ENCODE peak calls at places on chromosomes 6 and 20, in ten cellular contexts. One of them, this sample, is unnamed.

GRCh38 chr6:155107432-155108069 is 112.4 kb downstream of the TIAM2 start:
- DNase-seq in cardiac fibroblast: no peak
- DNase-seq in hepatocyte: no peak
- DNase-seq in lung: no peak
- DNase-seq in GM23338: no peak
- DNase-seq in AG04449: no peak
- DNase-seq in fibroblast of lung: no peak
- DNase-seq in choroid plexus epithelial cell: no peak
- DNase-seq in fibroblast of pulmonary artery: no peak
- DNase-seq in astrocyte of the spinal cord: no peak
- DNase-seq in this sample: no peak

GRCh38 chr6:105374010-105374420 is 28.9 kb downstream of the PREP start:
- DNase-seq in AG04449: peak; percentile 62
- DNase-seq in cardiac fibroblast: peak; percentile 77
- DNase-seq in fibroblast of lung: no peak
- DNase-seq in choroid plexus epithelial cell: peak; percentile 78
- DNase-seq in hepatocyte: peak; percentile 73
- DNase-seq in astrocyte of the spinal cord: peak; percentile 23
- DNase-seq in lung: peak; percentile 67
- DNase-seq in GM23338: no peak
- DNase-seq in fibroblast of pulmonary artery: peak; percentile 60
- DNase-seq in this sample: peak; percentile 70

GRCh38 chr20:49444553-49444990 is 37.9 kb downstream of the KCNB1 start:
- DNase-seq in lung: no peak
- DNase-seq in hepatocyte: no peak
- DNase-seq in GM23338: no peak
- DNase-seq in astrocyte of the spinal cord: no peak
- DNase-seq in fibroblast of lung: no peak
- DNase-seq in cardiac fibroblast: no peak
- DNase-seq in choroid plexus epithelial cell: no peak
- DNase-seq in AG04449: no peak
- DNase-seq in fibroblast of pulmonary artery: no peak
- DNase-seq in this sample: no peak

GRCh38 chr20:11072982-11073381 is 399.2 kb upstream of the JAG1 start:
- DNase-seq in fibroblast of lung: no peak
- DNase-seq in hepatocyte: no peak
- DNase-seq in AG04449: no peak
- DNase-seq in fibroblast of pulmonary artery: no peak
- DNase-seq in choroid plexus epithelial cell: no peak
- DNase-seq in astrocyte of the spinal cord: no peak
- DNase-seq in cardiac fibroblast: no peak
- DNase-seq in lung: no peak
- DNase-seq in GM23338: no peak
- DNase-seq in this sample: no peak

GRCh38 chr6:44446626-44447297 is 59.3 kb downstream of the CDC5L start:
- DNase-seq in cardiac fibroblast: peak; percentile 87
- DNase-seq in choroid plexus epithelial cell: peak; percentile 85
- DNase-seq in hepatocyte: no peak
- DNase-seq in GM23338: no peak
- DNase-seq in AG04449: peak; percentile 69
- DNase-seq in astrocyte of the spinal cord: peak; percentile 80
- DNase-seq in fibroblast of lung: peak; percentile 90
- DNase-seq in lung: no peak
- DNase-seq in fibroblast of pulmonary artery: peak; percentile 56
- DNase-seq in this sample: peak; percentile 87

GRCh38 chr6:132669690-132670291 is 10.8 kb upstream of the TAAR1 start:
- DNase-seq in astrocyte of the spinal cord: peak; percentile 54
- DNase-seq in hepatocyte: peak; percentile 72
- DNase-seq in AG04449: no peak
- DNase-seq in choroid plexus epithelial cell: peak; percentile 72
- DNase-seq in GM23338: peak; percentile 66
- DNase-seq in cardiac fibroblast: peak; percentile 67
- DNase-seq in fibroblast of lung: peak; percentile 76
- DNase-seq in fibroblast of pulmonary artery: peak; percentile 75
- DNase-seq in lung: no peak
- DNase-seq in this sample: peak; percentile 43

GRCh38 chr6:159959976-159960384 is 8.9 kb upstream of the IGF2R start:
- DNase-seq in choroid plexus epithelial cell: peak; percentile 53
- DNase-seq in hepatocyte: no peak
- DNase-seq in GM23338: no peak
- DNase-seq in AG04449: no peak
- DNase-seq in fibroblast of pulmonary artery: peak; percentile 41
- DNase-seq in lung: no peak
- DNase-seq in astrocyte of the spinal cord: no peak
- DNase-seq in fibroblast of lung: peak; percentile 65
- DNase-seq in cardiac fibroblast: no peak
- DNase-seq in this sample: peak; percentile 39

GRCh38 chr6:3946779-3947178 is 97.6 kb downstream of the FAM50B start:
- DNase-seq in cardiac fibroblast: peak; percentile 27
- DNase-seq in fibroblast of pulmonary artery: no peak
- DNase-seq in AG04449: no peak
- DNase-seq in GM23338: peak; percentile 44
- DNase-seq in choroid plexus epithelial cell: no peak
- DNase-seq in hepatocyte: no peak
- DNase-seq in fibroblast of lung: no peak
- DNase-seq in astrocyte of the spinal cord: no peak
- DNase-seq in lung: no peak
- DNase-seq in this sample: no peak

GRCh38 chr6:52543729-52544324 is 33.0 kb downstream of the TRAM2 start:
- DNase-seq in cardiac fibroblast: peak; percentile 70
- DNase-seq in fibroblast of lung: no peak
- DNase-seq in lung: no peak
- DNase-seq in choroid plexus epithelial cell: peak; percentile 73
- DNase-seq in fibroblast of pulmonary artery: peak; percentile 64
- DNase-seq in GM23338: peak; percentile 32
- DNase-seq in astrocyte of the spinal cord: no peak
- DNase-seq in hepatocyte: no peak
- DNase-seq in AG04449: no peak
- DNase-seq in this sample: peak; percentile 71

GRCh38 chr6:15810618-15811017 is 147.8 kb upstream of the DTNBP1 start:
- DNase-seq in GM23338: no peak
- DNase-seq in astrocyte of the spinal cord: no peak
- DNase-seq in fibroblast of pulmonary artery: no peak
- DNase-seq in choroid plexus epithelial cell: no peak
- DNase-seq in cardiac fibroblast: no peak
- DNase-seq in AG04449: no peak
- DNase-seq in hepatocyte: no peak
- DNase-seq in fibroblast of lung: no peak
- DNase-seq in lung: no peak
- DNase-seq in this sample: no peak

GRCh38 chr6:15816661-15817060 is 153.8 kb upstream of the DTNBP1 start:
- DNase-seq in GM23338: no peak
- DNase-seq in AG04449: no peak
- DNase-seq in cardiac fibroblast: no peak
- DNase-seq in fibroblast of lung: no peak
- DNase-seq in choroid plexus epithelial cell: no peak
- DNase-seq in fibroblast of pulmonary artery: no peak
- DNase-seq in hepatocyte: no peak
- DNase-seq in astrocyte of the spinal cord: no peak
- DNase-seq in lung: no peak
- DNase-seq in this sample: no peak

GRCh38 chr6:15817100-15817499 is 154.3 kb upstream of the DTNBP1 start:
- DNase-seq in astrocyte of the spinal cord: no peak
- DNase-seq in GM23338: no peak
- DNase-seq in fibroblast of pulmonary artery: no peak
- DNase-seq in hepatocyte: no peak
- DNase-seq in choroid plexus epithelial cell: no peak
- DNase-seq in cardiac fibroblast: no peak
- DNase-seq in fibroblast of lung: no peak
- DNase-seq in AG04449: no peak
- DNase-seq in lung: no peak
- DNase-seq in this sample: no peak

DNA sequence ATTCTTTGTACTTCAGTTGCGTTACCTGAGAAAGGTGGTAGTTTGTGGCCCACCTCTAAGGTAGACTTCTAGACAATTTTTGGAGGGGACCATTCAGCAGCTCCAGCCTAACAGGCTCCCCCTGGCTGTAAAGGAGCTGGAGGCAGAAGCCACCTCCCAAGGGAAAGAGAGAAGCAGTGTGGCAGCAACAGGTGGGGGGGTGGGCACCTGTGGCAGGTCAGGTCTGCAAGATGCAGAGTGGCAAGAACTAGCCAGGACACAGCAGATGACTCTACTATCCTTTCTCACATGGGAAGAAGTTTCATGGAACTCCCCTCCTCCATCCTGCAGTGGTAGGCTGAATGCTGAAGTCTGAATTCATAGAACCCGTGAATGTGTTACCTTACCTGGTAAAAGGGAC is 148.3 kb upstream of the DTNBP1 start:
- DNase-seq in GM23338: no peak
- DNase-seq in choroid plexus epithelial cell: no peak
- DNase-seq in fibroblast of lung: no peak
- DNase-seq in cardiac fibroblast: no peak
- DNase-seq in astrocyte of the spinal cord: no peak
- DNase-seq in AG04449: no peak
- DNase-seq in fibroblast of pulmonary artery: no peak
- DNase-seq in lung: no peak
- DNase-seq in hepatocyte: no peak
- DNase-seq in this sample: no peak
- TF ChIP-seq CTCF in GM23338: peak; percentile 23
- TF ChIP-seq CTCF in choroid plexus epithelial cell: no peak
- TF ChIP-seq CTCF in fibroblast of lung: no peak
- TF ChIP-seq CTCF in cardiac fibroblast: no peak
- TF ChIP-seq CTCF in astrocyte of the spinal cord: peak; percentile 5
- TF ChIP-seq CTCF in AG04449: no peak
- TF ChIP-seq CTCF in fibroblast of pulmonary artery: no peak
- TF ChIP-seq CTCF in lung: no peak
- TF ChIP-seq CTCF in hepatocyte: no peak
- TF ChIP-seq CTCF in this sample: no peak

DNA sequence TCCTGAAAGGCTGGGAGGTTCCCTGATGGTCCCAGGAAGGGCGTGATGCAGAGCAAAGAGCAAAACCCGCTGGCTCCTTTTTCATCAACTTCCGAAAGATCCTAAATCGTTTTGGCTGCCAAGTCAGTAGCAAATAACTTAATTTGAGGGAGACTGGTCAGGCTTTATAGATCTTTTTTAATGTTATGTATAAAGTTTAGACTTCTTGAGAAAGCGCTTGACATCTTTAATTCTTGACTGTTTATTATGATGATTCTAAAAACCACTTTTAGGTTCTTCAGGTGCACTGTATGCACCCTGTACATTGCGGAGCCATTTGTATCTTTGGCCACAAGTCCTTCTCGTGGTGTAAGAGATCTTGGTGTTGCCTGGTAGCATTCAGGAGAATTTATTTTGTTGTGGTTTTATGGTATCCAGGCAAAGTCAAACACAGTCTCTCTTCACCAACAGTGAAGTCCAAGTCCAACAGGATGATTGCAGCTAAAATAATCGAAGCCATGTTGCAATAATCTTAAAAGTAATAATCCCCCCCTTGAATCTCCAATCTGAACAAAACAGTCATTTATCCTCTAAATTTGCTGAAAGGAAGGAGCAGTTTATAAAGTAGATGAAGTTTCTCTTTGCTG is 373 bp upstream of the SYNE1 start:
- DNase-seq in astrocyte of the spinal cord: peak; percentile 13
- DNase-seq in AG04449: no peak
- DNase-seq in hepatocyte: no peak
- DNase-seq in fibroblast of lung: peak; percentile 25
- DNase-seq in lung: no peak
- DNase-seq in cardiac fibroblast: no peak
- DNase-seq in choroid plexus epithelial cell: peak; percentile 21
- DNase-seq in GM23338: no peak
- DNase-seq in fibroblast of pulmonary artery: peak; percentile 7
- DNase-seq in this sample: peak; percentile 43
- H3K4me3 ChIP-seq in astrocyte of the spinal cord: peak overlapping the region; percentile 47
- H3K4me3 ChIP-seq in AG04449: peak overlapping the region; percentile 68
- H3K4me3 ChIP-seq in hepatocyte: no peak overlapping the region
- H3K4me3 ChIP-seq in fibroblast of lung: peak overlapping the region; percentile 69
- H3K4me3 ChIP-seq in lung: peak overlapping the region; percentile 52
- H3K4me3 ChIP-seq in cardiac fibroblast: peak overlapping the region; percentile 59
- H3K4me3 ChIP-seq in choroid plexus epithelial cell: peak overlapping the region; percentile 64
- H3K4me3 ChIP-seq in GM23338: peak overlapping the region; percentile 79
- H3K4me3 ChIP-seq in fibroblast of pulmonary artery: peak overlapping the region; percentile 63
- H3K4me3 ChIP-seq in this sample: peak overlapping the region; percentile 80

DNA sequence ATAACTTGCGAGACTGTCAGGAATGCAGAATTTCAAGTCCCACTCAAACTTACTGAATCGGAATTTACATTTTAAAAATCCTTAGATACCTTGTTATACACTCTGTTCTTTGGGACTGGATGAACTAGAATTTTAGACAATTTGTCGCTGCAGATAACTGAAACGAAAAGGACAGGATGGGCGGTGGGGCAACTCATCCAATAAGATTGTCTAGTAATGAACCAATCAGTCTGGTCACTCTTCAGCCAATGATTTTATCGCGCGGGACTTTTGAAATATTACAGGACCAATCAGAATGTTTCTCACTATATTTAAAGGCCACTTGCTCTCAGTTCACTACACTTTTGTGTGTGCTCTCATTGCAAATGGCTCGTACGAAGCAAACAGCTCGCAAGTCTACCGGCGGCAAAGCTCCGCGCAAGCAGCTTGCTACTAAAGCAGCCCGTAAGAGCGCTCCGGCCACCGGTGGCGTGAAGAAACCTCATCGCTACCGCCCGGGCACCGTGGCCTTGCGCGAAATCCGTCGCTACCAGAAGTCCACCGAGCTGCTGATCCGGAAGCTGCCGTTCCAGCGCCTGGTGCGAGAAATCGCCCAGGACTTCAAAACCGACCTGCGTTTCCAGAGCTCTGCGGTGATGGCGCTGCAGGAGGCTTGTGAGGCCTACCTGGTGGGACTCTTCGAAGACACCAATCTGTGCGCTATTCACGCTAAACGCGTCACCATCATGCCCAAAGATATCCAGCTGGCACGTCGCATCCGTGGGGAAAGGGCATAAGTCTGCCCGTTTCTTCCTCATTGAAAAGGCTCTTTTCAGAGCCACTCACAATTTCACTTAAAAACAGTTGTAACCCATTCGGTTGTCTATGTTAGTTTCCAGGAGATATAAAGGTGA is 41.9 kb upstream of the HFE start:
- DNase-seq in choroid plexus epithelial cell: peak; percentile 96
- DNase-seq in hepatocyte: no peak
- DNase-seq in lung: peak; percentile 90
- DNase-seq in fibroblast of pulmonary artery: peak; percentile 95
- DNase-seq in GM23338: no peak
- DNase-seq in fibroblast of lung: peak; percentile 96
- DNase-seq in cardiac fibroblast: peak; percentile 97
- DNase-seq in astrocyte of the spinal cord: peak; percentile 96
- DNase-seq in AG04449: no peak
- DNase-seq in this sample: peak; percentile 88
- TF ChIP-seq CTCF in choroid plexus epithelial cell: peak; percentile 30
- TF ChIP-seq CTCF in hepatocyte: no peak
- TF ChIP-seq CTCF in lung: no peak
- TF ChIP-seq CTCF in fibroblast of pulmonary artery: peak; percentile 10
- TF ChIP-seq CTCF in GM23338: no peak
- TF ChIP-seq CTCF in fibroblast of lung: no peak
- TF ChIP-seq CTCF in cardiac fibroblast: peak; percentile 16
- TF ChIP-seq CTCF in astrocyte of the spinal cord: peak; percentile 10
- TF ChIP-seq CTCF in AG04449: no peak
- TF ChIP-seq CTCF in this sample: peak; percentile 23

DNA sequence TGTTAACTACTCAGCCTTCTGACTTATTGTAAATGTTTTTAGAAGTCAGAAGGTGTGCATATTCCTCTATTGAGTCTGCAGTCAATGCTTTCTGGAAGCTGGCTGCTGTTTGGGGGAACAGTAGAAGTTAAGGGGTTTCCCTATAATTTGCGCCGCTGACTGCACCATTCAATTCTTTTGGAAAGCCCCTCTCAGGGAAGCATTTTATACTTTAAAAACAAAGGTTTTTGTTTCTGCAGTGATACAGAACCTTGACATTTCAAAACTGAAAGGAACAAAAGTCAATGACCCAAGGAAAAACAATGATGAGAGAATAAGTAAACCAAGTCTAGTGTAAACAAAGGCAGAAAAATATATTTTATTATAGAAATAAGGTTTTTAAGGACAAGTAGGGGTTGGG is 120.8 kb upstream of the TNFAIP3 start:
- DNase-seq in fibroblast of lung: no peak
- DNase-seq in fibroblast of pulmonary artery: no peak
- DNase-seq in GM23338: no peak
- DNase-seq in astrocyte of the spinal cord: no peak
- DNase-seq in choroid plexus epithelial cell: no peak
- DNase-seq in cardiac fibroblast: no peak
- DNase-seq in hepatocyte: no peak
- DNase-seq in AG04449: no peak
- DNase-seq in lung: no peak
- DNase-seq in this sample: no peak
- H3K4me3 ChIP-seq in fibroblast of lung: no peak overlapping the region
- H3K4me3 ChIP-seq in fibroblast of pulmonary artery: no peak overlapping the region
- H3K4me3 ChIP-seq in GM23338: no peak overlapping the region
- H3K4me3 ChIP-seq in astrocyte of the spinal cord: no peak overlapping the region
- H3K4me3 ChIP-seq in choroid plexus epithelial cell: no peak overlapping the region
- H3K4me3 ChIP-seq in cardiac fibroblast: no peak overlapping the region
- H3K4me3 ChIP-seq in hepatocyte: no peak overlapping the region
- H3K4me3 ChIP-seq in AG04449: no peak overlapping the region
- H3K4me3 ChIP-seq in lung: no peak overlapping the region
- H3K4me3 ChIP-seq in this sample: no peak overlapping the region

This sample was measured in AG10803.